ENCODE peak calls at places on chromosomes 13 and 19, in ten cellular contexts. F, G, Y, B, R, W, J, I, N and V are unnamed samples.

GRCh38 chr13:93446256-93446655 is 219.6 kb downstream of the GPC6 start:
- DNase-seq in F (no peak), G (no peak), Y (no peak), B (no peak), R (no peak), W (no peak), J (no peak), I (no peak), N (no peak), V (no peak)

GRCh38 chr19:21694171-21694906 is 73.0 kb downstream of the ZNF100 start:
- DNase-seq in F (no peak), G (no peak), Y (no peak), B (no peak), R (no peak), W (peak; percentile 68), J (no peak), I (no peak), N (no peak), V (no peak)

GRCh38 chr13:107407074-107407473 is 808.3 kb downstream of the LIG4 start:
- DNase-seq in F (no peak), G (no peak), Y (no peak), B (no peak), R (no peak), W (no peak), J (no peak), I (no peak), N (no peak), V (no peak)

GRCh38 chr13:59946924-59947323 is 216.8 kb downstream of the DIAPH3 start:
- DNase-seq in F (no peak), G (no peak), Y (peak; percentile 6), B (peak; percentile 65), R (no peak), W (no peak), J (no peak), I (no peak), N (no peak), V (no peak)

GRCh38 chr19:1000591-1001537 is 645 bp downstream of the GRIN3B start:
- DNase-seq in F (no peak), G (no peak), Y (no peak), B (no peak), R (no peak), W (no peak), J (no peak), I (no peak), N (no peak), V (no peak)

GRCh38 chr13:43227721-43228120 is 204.3 kb downstream of the DNAJC15 start:
- DNase-seq in F (no peak), G (no peak), Y (no peak), B (peak; percentile 37), R (no peak), W (no peak), J (no peak), I (no peak), N (no peak), V (no peak)

GRCh38 chr13:67643656-67644055 is 413.5 kb upstream of the PCDH9 start:
- DNase-seq in F (no peak), G (no peak), Y (peak; percentile 10), B (no peak), R (no peak), W (no peak), J (no peak), I (no peak), N (no peak), V (no peak)

GRCh38 chr13:48112896-48113525 is 18.1 kb upstream of the MED4 start:
- DNase-seq in F (no peak), G (no peak), Y (no peak), B (no peak), R (no peak), W (no peak), J (no peak), I (no peak), N (no peak), V (no peak)

GRCh38 chr19:50648659-50649058 is 586 bp upstream of the C19orf81 start:
- DNase-seq in F (no peak), G (no peak), Y (no peak), B (no peak), R (no peak), W (no peak), J (no peak), I (no peak), N (no peak), V (no peak)

GRCh38 chr13:62706035-62706434 is 1290.4 kb upstream of the PCDH20 start:
- DNase-seq in F (no peak), G (no peak), Y (no peak), B (no peak), R (no peak), W (no peak), J (no peak), I (no peak), N (no peak), V (no peak)

GRCh38 chr19:18086590-18087138 is at the start of gene IL12RB1:
- DNase-seq in F (peak; percentile 42), G (no peak), Y (no peak), B (no peak), R (peak; percentile 47), W (no peak), J (no peak), I (no peak), N (no peak), V (no peak)

GRCh38 chr13:55199132-55199531 is 1941.6 kb upstream of the PRR20A start:
- DNase-seq in F (no peak), G (no peak), Y (peak; percentile 49), B (no peak), R (no peak), W (no peak), J (no peak), I (no peak), N (no peak), V (no peak)

DNA sequence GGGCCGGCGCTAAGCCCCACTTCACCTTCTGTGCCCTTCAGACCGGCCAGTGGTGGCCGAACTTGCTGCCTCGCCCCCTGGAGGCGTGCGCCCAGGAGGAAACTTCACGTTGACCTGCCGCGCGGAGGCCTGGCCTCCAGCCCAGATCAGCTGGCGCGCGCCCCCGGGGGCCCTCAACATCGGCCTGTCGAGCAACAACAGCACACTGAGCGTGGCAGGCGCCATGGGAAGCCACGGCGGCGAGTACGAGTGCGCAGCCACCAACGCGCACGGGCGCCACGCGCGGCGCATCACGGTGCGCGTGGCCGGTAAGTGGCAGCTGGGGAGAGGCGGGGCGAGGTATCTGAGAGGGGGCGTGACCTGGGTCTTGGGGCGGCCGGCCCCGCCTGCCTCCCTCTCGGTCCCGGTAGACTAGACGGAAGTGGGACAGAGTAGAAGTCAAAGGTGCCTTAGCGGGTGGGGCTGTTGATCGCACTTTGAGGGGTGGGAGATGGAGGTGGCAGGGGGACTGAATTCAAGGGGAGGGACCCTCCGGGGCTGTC is 5.6 kb downstream of the ICAM5 start:
- DNase-seq in F (peak; percentile 51), G (no peak), Y (peak; percentile 47), B (peak; percentile 37), R (peak; percentile 74), W (no peak), J (no peak), I (no peak), N (no peak), V (no peak)
- H3K4me3 ChIP-seq in F (peak overlapping the region; percentile 48), G (no peak overlapping the region), Y (no peak overlapping the region), B (no peak overlapping the region), R (peak overlapping the region; percentile 18), W (no peak overlapping the region), J (no peak overlapping the region), I (peak overlapping the region; percentile 33), N (no peak overlapping the region), V (no peak overlapping the region)

GRCh38 chr19:38433268-38433733 is at the start of gene RYR1:
- DNase-seq in F (peak; percentile 48), G (no peak), Y (peak; percentile 87), B (peak; percentile 43), R (peak; percentile 40), W (no peak), J (no peak), I (peak; percentile 27), N (no peak), V (no peak)
- H3K4me3 ChIP-seq in F (peak within 1 kb of the TSS; percentile 31), G (no peak within 1 kb of the TSS), Y (peak within 1 kb of the TSS; percentile 20), B (no peak within 1 kb of the TSS), R (no peak within 1 kb of the TSS), W (no peak within 1 kb of the TSS), J (no peak within 1 kb of the TSS), I (no peak within 1 kb of the TSS), N (peak within 1 kb of the TSS; percentile 51), V (no peak within 1 kb of the TSS)

GRCh38 chr19:6590458-6591319 is at the start of gene CD70:
- DNase-seq in F (no peak), G (no peak), Y (peak; percentile 42), B (no peak), R (peak; percentile 29), W (no peak), J (no peak), I (no peak), N (no peak), V (no peak)
- H3K4me3 ChIP-seq in F (peak within 1 kb of the TSS; percentile 30), G (peak within 1 kb of the TSS; percentile 41), Y (peak within 1 kb of the TSS; percentile 14), B (no peak within 1 kb of the TSS), R (no peak within 1 kb of the TSS), W (no peak within 1 kb of the TSS), J (peak within 1 kb of the TSS; percentile 32), I (no peak within 1 kb of the TSS), N (peak within 1 kb of the TSS; percentile 7), V (peak within 1 kb of the TSS; percentile 19)

GRCh38 chr19:4232614-4233281 is 3.4 kb downstream of the EBI3 start:
- DNase-seq in F (no peak), G (no peak), Y (no peak), B (no peak), R (no peak), W (no peak), J (no peak), I (no peak), N (no peak), V (no peak)

GRCh38 chr19:4225902-4226301 is 3.4 kb upstream of the EBI3 start:
- DNase-seq in F (no peak), G (no peak), Y (no peak), B (no peak), R (no peak), W (no peak), J (no peak), I (no peak), N (no peak), V (no peak)

GRCh38 chr19:4228765-4229178 is 551 bp upstream of the EBI3 start:
- DNase-seq in F (no peak), G (no peak), Y (no peak), B (no peak), R (no peak), W (no peak), J (no peak), I (no peak), N (no peak), V (no peak)

GRCh38 chr19:4227771-4228170 is 1.6 kb upstream of the EBI3 start:
- DNase-seq in F (no peak), G (no peak), Y (no peak), B (no peak), R (no peak), W (no peak), J (no peak), I (no peak), N (no peak), V (no peak)

DNA sequence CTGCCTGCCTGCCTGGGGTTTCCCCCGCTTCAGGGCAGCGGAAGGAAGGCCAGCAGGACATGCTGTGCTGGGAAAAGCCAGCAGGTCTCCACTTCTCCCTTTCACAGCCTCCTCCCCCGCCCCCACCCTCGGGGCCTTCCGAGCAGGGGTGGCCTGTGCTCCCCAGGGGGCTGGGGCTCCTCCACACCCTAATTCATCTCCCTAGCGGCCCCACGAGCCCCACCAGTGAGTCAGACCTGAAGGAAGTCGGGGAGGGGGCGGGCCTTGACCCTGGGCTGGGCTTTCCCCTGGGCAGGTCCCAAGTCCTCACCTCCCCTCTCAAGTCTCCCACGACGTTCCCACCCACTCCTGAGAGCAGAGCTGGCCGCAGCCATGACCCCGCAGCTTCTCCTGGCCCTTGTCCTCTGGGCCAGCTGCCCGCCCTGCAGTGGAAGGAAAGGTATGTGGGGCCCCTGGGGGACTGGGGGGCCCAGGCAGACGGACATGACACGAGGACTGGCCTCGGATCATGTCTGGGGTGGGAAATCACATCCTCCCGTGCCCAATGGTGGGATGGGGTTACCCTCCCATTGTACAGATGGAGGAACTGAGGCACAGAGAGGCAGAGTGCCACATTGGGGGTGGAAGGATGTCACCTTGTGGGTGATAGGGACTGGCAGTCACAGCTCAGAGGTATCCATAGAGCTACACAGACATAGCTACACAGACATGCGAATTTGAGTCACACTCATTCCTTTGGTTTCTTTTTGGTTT is at the start of gene EBI3:
- DNase-seq in F (no peak), G (peak; percentile 32), Y (peak; percentile 21), B (peak; percentile 66), R (peak; percentile 34), W (no peak), J (no peak), I (no peak), N (peak; percentile 26), V (no peak)
- H3K4me3 ChIP-seq in F (peak within 1 kb of the TSS; percentile 13), G (no peak within 1 kb of the TSS), Y (no peak within 1 kb of the TSS), B (no peak within 1 kb of the TSS), R (no peak within 1 kb of the TSS), W (no peak within 1 kb of the TSS), J (no peak within 1 kb of the TSS), I (no peak within 1 kb of the TSS), N (no peak within 1 kb of the TSS), V (no peak within 1 kb of the TSS)